ENCODE peak calls at places on chromosome 5, in four cellular contexts. J is DND-41, G is endothelial cell, S is PC-9. K is an unnamed sample.

GRCh38 chr5:139383993-139384590 is 995 bp upstream of the SLC23A1 start:
- DNase-seq in J (no peak), G (no peak), S (peak), K (no peak)

GRCh38 chr5:158406884-158407790 is 548.2 kb upstream of the CLINT1 start:
- DNase-seq in J (no peak), G (no peak), S (no peak), K (no peak)

GRCh38 chr5:167820266-167820988 is 471.0 kb upstream of the WWC1 start:
- DNase-seq in J (no peak), G (no peak), S (no peak), K (no peak)

GRCh38 chr5:90000351-90000750 is 409.2 kb downstream of the CETN3 start:
- DNase-seq in J (no peak), G (no peak), S (no peak), K (peak)

GRCh38 chr5:36600847-36601527 is 5.4 kb upstream of the SLC1A3 start:
- DNase-seq in J (no peak), G (no peak), S (no peak), K (no peak)

GRCh38 chr5:3031733-3032378 is 280.4 kb upstream of the IRX2 start:
- DNase-seq in J (no peak), G (no peak), S (no peak), K (no peak)

GRCh38 chr5:135376961-135377621 is 21.9 kb downstream of the MACROH2A1 start:
- DNase-seq in J (no peak), G (no peak), S (peak), K (peak)

GRCh38 chr5:148084269-148084668 is 20.5 kb downstream of the SPINK5 start:
- DNase-seq in J (no peak), G (no peak), S (no peak), K (no peak)

GRCh38 chr5:90878549-90879196 is 320.1 kb downstream of the ADGRV1 start:
- DNase-seq in J (no peak), G (no peak), S (no peak), K (no peak)

GRCh38 chr5:103646698-103647614 is 84.4 kb upstream of the NUDT12 start:
- DNase-seq in J (no peak), G (no peak), S (no peak), K (no peak)

GRCh38 chr5:96743065-96743768 is 64.5 kb downstream of the ERAP1 start:
- DNase-seq in J (no peak), G (no peak), S (no peak), K (no peak)

GRCh38 chr5:39146831-39147540 is 72.4 kb downstream of the FYB1 start:
- DNase-seq in J (no peak), G (no peak), S (no peak), K (no peak)

GRCh38 chr5:86617309-86617755 is 409 bp upstream of the COX7C start:
- DNase-seq in J (no peak), G (no peak), S (no peak), K (no peak)

GRCh38 chr5:14577964-14578363 is 3.6 kb upstream of the OTULINL start:
- DNase-seq in J (no peak), G (no peak), S (no peak), K (no peak)

GRCh38 chr5:60507687-60508086 is 192.3 kb downstream of the DEPDC1B start:
- DNase-seq in J (no peak), G (no peak), S (no peak), K (no peak)

GRCh38 chr5:112388739-112389138 is 30.3 kb downstream of the EPB41L4A start:
- DNase-seq in J (no peak), G (no peak), S (no peak), K (no peak)

GRCh38 chr5:169811680-169812079 is 168.6 kb downstream of the INSYN2B start:
- DNase-seq in J (no peak), G (no peak), S (no peak), K (no peak)

GRCh38 chr5:113059232-113059805 is 82.7 kb downstream of the DCP2 start:
- DNase-seq in J (no peak), G (no peak), S (no peak), K (no peak)

GRCh38 chr5:140358738-140359310 is 1.2 kb upstream of the SLC4A9 start:
- DNase-seq in J (no peak), G (peak), S (peak), K (no peak)

GRCh38 chr5:29143266-29143665 is 2050.2 kb upstream of the CDH6 start:
- DNase-seq in J (no peak), G (no peak), S (no peak), K (no peak)

GRCh38 chr5:154238776-154239481 is 48.4 kb downstream of the GALNT10 start:
- DNase-seq in J (no peak), G (no peak), S (no peak), K (no peak)

GRCh38 chr5:154237946-154238345 is 47.4 kb downstream of the GALNT10 start:
- DNase-seq in J (no peak), G (no peak), S (no peak), K (no peak)

GRCh38 chr5:154237376-154237743 is 46.8 kb downstream of the GALNT10 start:
- DNase-seq in J (no peak), G (no peak), S (no peak), K (no peak)

GRCh38 chr5:154236011-154236410 is 45.5 kb downstream of the GALNT10 start:
- DNase-seq in J (no peak), G (no peak), S (no peak), K (no peak)

GRCh38 chr5:154236459-154237375 is 46.2 kb downstream of the GALNT10 start:
- DNase-seq in J (no peak), G (no peak), S (no peak), K (peak)
- TF ChIP-seq CTCF in J (no peak), G (no peak), S (no peak), K (no peak)

DNA sequence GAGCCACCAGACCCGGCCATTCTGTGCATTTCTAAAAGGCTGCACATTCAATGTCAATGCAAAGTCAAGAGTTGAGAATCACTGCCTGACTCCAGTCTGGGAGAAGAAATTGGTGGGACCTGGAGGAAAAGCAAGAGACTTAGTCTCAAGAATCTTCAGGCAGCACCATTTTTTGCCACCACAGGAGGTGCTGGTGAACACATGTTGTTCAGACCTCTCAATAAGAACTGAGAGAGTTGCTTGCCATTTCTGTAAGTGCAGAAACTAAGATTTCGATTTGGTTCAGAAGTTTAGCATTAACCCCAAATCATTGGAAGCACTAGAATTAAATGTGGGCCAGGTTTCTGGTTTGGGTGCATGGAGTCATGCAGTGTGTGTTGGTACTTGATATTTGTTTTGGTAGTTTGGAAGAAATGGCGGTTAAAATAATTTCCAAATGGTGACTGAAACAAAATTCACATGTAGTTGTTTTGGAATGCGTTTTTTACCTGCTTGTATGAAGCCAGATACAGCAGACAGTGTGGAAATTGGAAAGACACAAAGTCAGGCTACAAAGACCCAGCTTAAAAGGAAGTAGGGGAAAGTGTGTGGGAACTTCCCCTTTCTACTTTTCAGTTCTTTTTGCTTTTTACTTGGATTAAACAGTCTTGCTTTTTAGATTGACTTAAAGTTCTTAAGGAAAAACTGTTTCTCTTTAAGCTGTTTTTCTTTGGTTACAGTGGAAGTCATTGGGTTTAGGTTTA is 20.4 kb downstream of the PDE8B start:
- DNase-seq in J (no peak), G (no peak), S (no peak), K (no peak)
- TF ChIP-seq CTCF in J (no peak), G (peak), S (peak), K (peak)

DNA sequence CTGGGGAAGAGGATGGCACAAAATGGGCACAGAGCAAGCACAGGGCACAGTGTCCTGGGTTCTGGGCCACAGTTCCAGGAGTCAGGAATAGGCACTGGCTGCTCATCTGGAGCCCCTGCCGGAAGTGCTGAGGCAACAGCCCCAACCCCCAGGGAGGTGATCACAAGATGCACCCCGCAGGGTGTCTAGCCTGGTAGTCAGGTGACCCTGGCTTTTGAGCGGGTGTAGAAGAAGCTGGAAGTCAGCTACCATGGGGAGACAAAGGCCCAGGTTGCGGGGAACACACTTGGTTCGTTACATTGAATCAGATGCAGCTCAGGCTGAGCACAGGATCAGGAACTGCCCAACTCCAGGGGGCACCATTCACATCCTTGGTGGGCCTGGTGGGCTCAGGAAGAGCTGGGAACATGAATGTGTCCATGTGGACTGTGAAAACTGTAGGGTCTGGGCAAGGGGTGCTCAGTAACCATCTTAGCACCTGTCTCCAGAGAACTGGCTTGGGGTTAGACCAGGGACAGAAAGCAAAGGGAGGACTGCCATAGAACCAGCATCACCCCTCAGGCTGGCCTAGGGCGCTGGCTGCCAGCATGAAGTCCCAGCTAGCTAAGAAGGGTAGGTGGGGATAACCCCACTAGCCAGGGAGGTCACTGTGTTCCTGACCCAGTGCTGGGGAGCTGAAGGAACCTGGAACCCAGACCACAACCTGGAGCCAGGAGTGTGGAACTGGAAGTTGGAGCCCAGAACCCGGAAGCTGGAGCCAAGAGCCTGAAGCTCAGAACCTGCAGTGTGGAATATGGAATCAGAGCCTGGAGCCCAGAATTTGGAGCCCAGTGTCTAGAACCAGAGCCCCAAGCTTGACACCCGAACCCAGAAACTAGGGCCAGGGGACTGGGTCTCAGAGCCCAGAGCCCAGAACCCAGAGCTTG is 6.1 kb upstream of the SLC34A1 start:
- DNase-seq in J (no peak), G (no peak), S (no peak), K (no peak)
- TF ChIP-seq CTCF in J (peak), G (no peak), S (no peak), K (no peak)

DNA sequence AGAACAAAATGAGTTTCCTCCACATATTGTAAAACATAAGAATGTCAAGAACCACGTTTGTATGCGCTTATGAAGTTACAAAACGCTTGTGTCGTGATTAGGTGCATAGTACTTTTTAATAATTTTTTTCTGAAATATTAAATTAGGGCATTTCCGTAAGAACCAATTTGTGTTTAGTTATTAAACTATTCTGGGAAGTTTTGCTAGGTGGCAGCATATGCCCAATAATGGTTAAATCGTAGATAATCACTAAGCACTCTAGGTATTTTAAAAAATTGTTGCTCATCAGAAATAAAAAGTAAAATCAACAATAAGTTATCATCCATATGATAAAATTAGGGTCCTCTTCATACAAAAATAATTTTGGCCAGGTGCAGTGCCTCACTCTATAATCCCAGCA is 5.4 kb downstream of the SRFBP1 start:
- DNase-seq in J (no peak), G (no peak), S (no peak), K (no peak)
- TF ChIP-seq CTCF in J (peak), G (no peak), S (peak), K (peak)

GRCh38 chr5:123035320-123035949 is 1.1 kb downstream of the PPIC start:
- DNase-seq in J (no peak), G (peak), S (peak), K (peak)
- TF ChIP-seq CTCF in J (no peak), G (no peak), S (no peak), K (no peak)

DNA sequence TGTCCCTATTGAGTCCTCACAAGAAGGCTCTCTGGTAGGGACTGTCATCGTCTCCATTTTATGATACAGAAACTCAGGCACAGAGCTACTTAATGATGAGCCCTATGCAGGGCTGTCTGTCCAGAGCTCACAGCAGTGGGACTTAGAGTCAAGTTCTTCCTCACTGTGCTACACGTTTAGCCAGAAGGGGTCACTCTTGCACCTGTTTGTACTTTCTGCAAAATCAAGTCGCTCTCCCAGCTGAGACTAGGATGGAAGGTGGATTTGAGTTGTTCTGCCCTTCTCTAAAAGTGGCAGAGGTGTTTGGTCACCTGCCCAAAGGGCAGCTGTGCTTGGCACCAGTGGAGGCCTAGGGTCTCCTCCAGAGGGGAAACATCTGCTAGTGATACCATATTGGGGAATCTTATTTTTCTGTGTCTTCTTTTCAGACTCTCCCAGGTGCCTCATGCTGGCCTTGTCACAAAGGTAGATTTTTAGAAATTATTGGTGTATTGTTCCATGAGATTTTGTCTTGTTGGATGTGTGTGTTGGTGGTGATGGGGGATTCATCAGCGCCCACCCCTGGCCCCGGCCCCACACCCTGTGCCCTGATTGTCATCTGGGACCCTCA is 104.2 kb downstream of the PPARGC1B start:
- DNase-seq in J (peak), G (peak), S (peak), K (peak)
- TF ChIP-seq CTCF in J (peak), G (peak), S (peak), K (peak)

DNA sequence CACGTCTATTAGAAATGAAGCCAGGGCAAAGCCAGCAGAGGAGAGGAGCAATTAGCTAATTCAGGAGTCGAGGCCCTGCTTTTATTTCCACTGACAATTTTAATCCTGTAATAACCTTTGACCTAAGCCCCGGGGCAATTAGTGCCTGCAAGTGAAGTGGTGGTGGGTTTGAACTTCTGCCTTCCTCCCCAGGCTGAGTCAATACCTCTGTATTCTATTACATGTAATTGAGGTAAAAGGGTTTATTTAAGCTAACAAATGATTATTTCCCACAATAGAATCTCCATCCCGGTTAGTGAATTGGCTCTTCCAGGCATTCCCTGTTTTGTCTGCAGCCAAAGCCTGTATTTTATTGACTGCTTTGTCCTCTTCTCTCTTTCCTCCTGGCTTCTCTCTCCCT is 49.9 kb downstream of the FGF18 start:
- DNase-seq in J (no peak), G (no peak), S (no peak), K (no peak)
- TF ChIP-seq CTCF in J (no peak), G (no peak), S (no peak), K (no peak)

GRCh38 chr5:52010430-52010829 is 627.2 kb downstream of the ISL1 start:
- DNase-seq in J (no peak), G (no peak), S (no peak), K (no peak)

DNA sequence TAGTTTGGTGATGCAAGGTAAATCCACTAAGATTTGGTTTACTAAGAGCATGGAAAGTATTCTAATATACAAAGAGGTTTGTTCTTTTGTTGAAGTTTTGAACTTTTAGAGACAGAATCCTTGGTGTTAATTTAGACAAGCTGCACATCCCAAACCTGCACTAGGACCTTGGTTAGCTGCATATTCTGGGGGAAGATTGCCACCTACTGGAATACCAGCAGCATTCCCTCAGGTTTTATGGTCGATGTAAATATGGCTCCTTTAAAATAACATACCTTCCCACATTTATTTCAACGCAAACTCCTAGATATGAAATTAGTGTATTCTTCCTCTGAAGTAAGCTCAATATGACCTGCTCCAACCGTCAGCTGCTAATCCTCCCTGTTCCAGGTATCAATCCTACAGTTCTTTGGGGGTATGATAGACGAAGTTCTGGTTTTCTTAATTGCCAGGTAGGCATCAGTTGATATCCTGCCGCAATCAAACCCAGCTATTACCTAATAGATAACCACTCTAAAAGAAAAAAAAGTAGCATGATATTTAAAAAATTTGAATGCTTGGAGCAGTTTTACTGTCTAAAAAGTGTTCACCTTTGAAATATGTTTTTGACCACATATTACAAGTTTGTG is 624.1 kb downstream of the ISL1 start:
- DNase-seq in J (peak), G (peak), S (peak), K (no peak)
- TF ChIP-seq CTCF in J (peak), G (peak), S (peak), K (peak)